ENCODE peak calls at places on chromosome 22, in nine cellular contexts. G is NCI-H1436; A is fibroblast of lung; P is AG04450; J is stimulated activated CD4-positive, alpha-beta T cell treated with anti-CD3 and anti-CD28 coated beads, Interleukin-4, amount 100 ng/mL, for 48 hours; Z is NAMALWA; L is iPS DF 19.7; V is naive thymus-derived CD4-positive, alpha-beta T cell; B is A549. C is an unnamed sample.

GRCh38 chr22:40405178-40406062 is 35.0 kb downstream of the SGSM3 start:
- DNase-seq in G (no peak), P (no peak), V (no peak), A (no peak), L (no peak), B (no peak), J (no peak), Z (no peak), C (no peak)

GRCh38 chr22:24772493-24773220 is 1.9 kb downstream of the PIWIL3 start:
- DNase-seq in Z (no peak), L (peak), P (no peak), A (peak), J (no peak), B (peak), V (no peak), G (no peak), C (no peak)

GRCh38 chr22:46557736-46558480 is 20.5 kb upstream of the CELSR1 start:
- DNase-seq in L (no peak), A (no peak), G (no peak), Z (no peak), P (no peak), B (no peak), V (no peak), J (no peak), C (no peak)

GRCh38 chr22:32203181-32204105 is 1.4 kb downstream of the RFPL2 start:
- DNase-seq in V (no peak), Z (no peak), A (no peak), J (no peak), G (no peak), L (no peak), P (no peak), B (peak), C (no peak)

GRCh38 chr22:50148991-50149721 is 21.4 kb upstream of the PANX2 start:
- DNase-seq in L (peak), Z (peak), J (peak), A (peak), G (peak), P (no peak), V (peak), B (peak), C (no peak)

GRCh38 chr22:33381531-33382406 is 323.6 kb upstream of the SYN3 start:
- DNase-seq in J (no peak), Z (no peak), G (no peak), L (no peak), B (no peak), P (no peak), A (no peak), V (no peak), C (no peak)

GRCh38 chr22:42174062-42174461 is 43.5 kb upstream of the CYP2D6 start:
- DNase-seq in V (no peak), B (no peak), A (peak), Z (peak), L (no peak), P (peak), G (no peak), J (no peak), C (no peak)

GRCh38 chr22:22616636-22617035 is 27.8 kb upstream of the GGTLC2 start:
- DNase-seq in B (peak), P (no peak), J (peak), A (no peak), L (no peak), V (no peak), Z (peak), G (no peak), C (no peak)

GRCh38 chr22:45935573-45935972 is 41.4 kb downstream of the WNT7B start:
- DNase-seq in L (no peak), P (no peak), Z (no peak), G (no peak), V (no peak), A (no peak), J (no peak), B (no peak), C (no peak)

GRCh38 chr22:20495861-20496681 is 476 bp upstream of the KLHL22 start:
- DNase-seq in A (peak), P (peak), G (peak), L (peak), B (peak), J (peak), Z (peak), V (peak), C (peak)

GRCh38 chr22:32991353-32992115 is 66.6 kb downstream of the SYN3 start:
- DNase-seq in L (no peak), G (peak), V (no peak), A (peak), P (no peak), Z (no peak), B (no peak), J (no peak), C (no peak)

GRCh38 chr22:20436309-20437252 is 1.0 kb downstream of the SCARF2 start:
- DNase-seq in Z (no peak), J (no peak), V (peak), A (peak), L (no peak), P (no peak), G (no peak), B (no peak), C (no peak)

GRCh38 chr22:43173976-43174720 is 12.8 kb downstream of the TTLL12 start:
- DNase-seq in L (no peak), V (no peak), P (no peak), J (no peak), G (no peak), B (no peak), Z (no peak), A (no peak), C (no peak)

GRCh38 chr22:25692392-25692791 is 49.6 kb upstream of the MYO18B start:
- DNase-seq in L (no peak), G (no peak), Z (no peak), J (no peak), P (no peak), V (no peak), A (no peak), B (no peak), C (no peak)

C was measured in amniotic stem cell.